ENCODE peak calls at places on chromosome 14, in five cellular contexts. T is fibroblast of villous mesenchyme, M is Calu3, P is uterus, E is neural crest cell. D is an unnamed sample.

GRCh38 chr14:24439830-24440605 is 2.6 kb downstream of the SDR39U1 start:
- DNase-seq in T (no peak), M (no peak), P (no peak), E (no peak), D (no peak)

GRCh38 chr14:52473557-52473956 is 78.7 kb downstream of the TXNDC16 start:
- DNase-seq in T (peak), M (peak), P (no peak), E (no peak), D (no peak)

GRCh38 chr14:79613625-79614024 is 597.7 kb downstream of the DIO2 start:
- DNase-seq in T (no peak), M (no peak), P (no peak), E (no peak), D (no peak)

GRCh38 chr14:35180179-35180578 is 57.8 kb downstream of the PRORP start:
- DNase-seq in T (no peak), M (no peak), P (no peak), E (no peak), D (no peak)

GRCh38 chr14:61498811-61499210 is 177.4 kb downstream of the PRKCH start:
- DNase-seq in T (peak), M (no peak), P (no peak), E (no peak), D (no peak)

GRCh38 chr14:64598404-64598803 is 48.6 kb downstream of the PPP1R36 start:
- DNase-seq in T (no peak), M (no peak), P (no peak), E (no peak), D (no peak)

GRCh38 chr14:34461334-34462131 is 507 bp downstream of the SPTSSA start:
- DNase-seq in T (peak), M (peak), P (peak), E (peak), D (peak)

GRCh38 chr14:36556811-36557433 is 25.5 kb downstream of the NKX2-8 start:
- DNase-seq in T (peak), M (peak), P (no peak), E (peak), D (peak)

GRCh38 chr14:51638071-51638944 is 13.4 kb upstream of the FRMD6 start:
- DNase-seq in T (peak), M (no peak), P (no peak), E (no peak), D (no peak)

GRCh38 chr14:96090441-96091148 is 51.4 kb downstream of the C14orf132 start:
- DNase-seq in T (peak), M (no peak), P (peak), E (no peak), D (no peak)

GRCh38 chr14:96363751-96364336 is 518 bp downstream of the GSKIP start:
- DNase-seq in T (peak), M (peak), P (no peak), E (peak), D (peak)

GRCh38 chr14:60102389-60102788 is 10.7 kb downstream of the PCNX4 start:
- DNase-seq in T (peak), M (no peak), P (no peak), E (no peak), D (no peak)

GRCh38 chr14:65750906-65751305 is 338.4 kb downstream of the FUT8 start:
- DNase-seq in T (no peak), M (no peak), P (no peak), E (no peak), D (no peak)

DNA sequence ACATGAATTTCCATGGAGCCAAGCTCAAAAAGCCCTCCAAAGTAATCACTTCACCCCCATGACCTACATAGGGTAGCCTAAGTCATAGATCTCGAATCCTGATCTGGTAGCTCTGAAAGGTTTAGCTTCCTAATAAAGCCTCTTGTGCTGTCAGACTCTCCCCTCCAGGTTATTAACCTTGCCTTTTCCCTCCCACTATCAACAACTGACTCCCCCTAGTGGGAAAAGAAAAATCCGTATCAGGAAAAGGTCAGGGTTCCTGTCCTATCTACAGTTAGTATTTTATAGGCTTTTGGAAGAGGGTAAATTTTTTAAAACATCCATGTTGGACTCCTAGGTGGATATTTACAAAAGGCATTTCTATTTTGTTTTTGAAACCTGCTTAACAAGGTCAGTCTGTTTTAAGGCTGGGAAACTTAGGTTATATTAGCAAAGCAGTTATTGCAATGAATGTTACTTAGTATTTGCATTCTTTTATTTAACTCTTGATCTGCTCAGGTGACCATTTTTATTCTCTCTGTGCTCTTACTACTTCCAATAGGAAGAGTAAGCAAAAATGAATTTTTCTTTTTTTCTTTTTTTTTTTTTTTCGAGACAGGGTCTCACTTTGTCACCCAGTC is 8.0 kb downstream of the YY1 start:
- DNase-seq in T (peak), M (peak), P (no peak), E (no peak), D (peak)
- TF ChIP-seq CTCF in T (peak), M (no peak), P (peak), E (peak), D (peak)

GRCh38 chr14:77143071-77143470 is 1.5 kb upstream of the ZDHHC22 start:
- DNase-seq in T (no peak), M (no peak), P (no peak), E (no peak), D (no peak)

GRCh38 chr14:77140343-77140936 is 1.2 kb downstream of the ZDHHC22 start:
- DNase-seq in T (no peak), M (no peak), P (no peak), E (peak), D (no peak)

GRCh38 chr14:77140937-77141591 is 527 bp downstream of the ZDHHC22 start:
- DNase-seq in T (peak), M (peak), P (no peak), E (peak), D (peak)

GRCh38 chr14:77141592-77142288 is at the start of gene ZDHHC22:
- DNase-seq in T (no peak), M (no peak), P (no peak), E (no peak), D (peak)

DNA sequence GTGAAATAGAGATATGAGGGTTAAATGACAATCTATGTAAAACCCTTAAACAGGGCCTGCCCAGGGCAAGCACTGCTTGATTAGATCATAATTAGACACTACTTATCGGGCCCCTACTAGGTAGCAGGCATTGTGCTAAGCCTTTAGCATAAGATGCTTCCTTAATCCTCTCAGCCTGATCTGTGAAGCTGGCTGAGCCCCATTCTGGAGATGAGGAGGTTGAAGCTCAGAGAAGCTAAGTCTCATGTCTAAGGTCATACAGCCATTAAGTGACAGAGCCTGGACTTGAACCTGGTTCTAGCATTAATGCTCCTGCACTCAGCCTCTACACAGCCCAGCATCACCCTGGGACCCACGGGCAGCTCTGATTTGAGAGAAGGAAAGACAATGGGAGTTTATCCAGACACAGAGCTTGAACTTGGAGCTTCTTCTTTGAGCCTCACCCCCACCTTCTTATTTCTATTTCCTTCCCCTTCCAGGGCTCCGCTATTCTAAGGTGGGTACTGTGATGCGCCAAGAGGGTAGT is 761 bp upstream of the ZDHHC22 start:
- DNase-seq in T (no peak), M (no peak), P (no peak), E (no peak), D (no peak)
- TF ChIP-seq CTCF in T (no peak), M (no peak), P (no peak), E (no peak), D (no peak)

GRCh38 chr14:88935083-88935482 is 110.6 kb downstream of the TTC8 start:
- DNase-seq in T (no peak), M (no peak), P (no peak), E (no peak), D (no peak)

GRCh38 chr14:88933203-88933602 is 108.8 kb downstream of the TTC8 start:
- DNase-seq in T (no peak), M (no peak), P (no peak), E (no peak), D (no peak)

GRCh38 chr14:88934231-88934898 is 109.9 kb downstream of the TTC8 start:
- DNase-seq in T (no peak), M (no peak), P (no peak), E (no peak), D (no peak)

GRCh38 chr14:88929656-88930436 is 105.4 kb downstream of the TTC8 start:
- DNase-seq in T (peak), M (no peak), P (no peak), E (no peak), D (no peak)
- TF ChIP-seq CTCF in T (peak), M (no peak), P (no peak), E (peak), D (no peak)

DNA sequence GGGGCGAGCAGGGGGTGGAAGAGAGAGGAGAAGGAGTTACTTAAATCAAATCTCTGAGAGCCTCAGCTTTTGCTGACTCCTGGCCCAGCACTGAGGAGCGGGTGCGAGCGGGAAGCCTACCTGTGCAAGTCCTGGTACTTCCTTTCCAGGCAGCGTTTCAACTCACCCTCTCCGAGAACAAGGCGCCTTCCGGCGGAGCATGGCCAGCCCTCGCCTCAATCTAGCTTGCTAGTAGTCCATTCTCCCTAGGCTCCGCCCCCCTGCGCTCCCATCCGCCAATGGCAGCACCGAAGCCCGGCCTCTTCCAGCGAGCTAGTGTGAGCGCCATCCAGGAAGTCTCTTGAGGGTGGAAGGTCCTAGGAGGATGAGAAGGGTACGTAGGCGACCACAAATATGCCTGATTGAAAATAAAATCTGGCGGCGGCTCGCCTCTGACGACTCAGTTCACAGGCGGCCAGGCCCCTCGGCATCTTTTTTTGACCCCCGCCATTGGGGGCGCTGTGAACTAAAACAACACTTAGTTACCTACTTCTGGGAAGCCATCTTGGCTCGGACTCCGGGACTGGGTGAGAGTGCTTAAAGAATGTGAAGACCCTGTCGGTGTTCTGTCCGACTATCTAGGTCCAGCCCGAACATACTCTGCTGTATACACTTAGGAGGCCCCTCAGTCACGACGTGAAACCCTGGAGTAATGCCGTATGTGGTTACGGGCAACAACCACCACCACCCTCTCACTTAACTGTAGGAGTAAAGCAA is at the start of gene CHD8:
- DNase-seq in T (peak), M (peak), P (peak), E (peak), D (peak)
- TF ChIP-seq CTCF in T (peak), M (peak), P (peak), E (peak), D (peak)

DNA sequence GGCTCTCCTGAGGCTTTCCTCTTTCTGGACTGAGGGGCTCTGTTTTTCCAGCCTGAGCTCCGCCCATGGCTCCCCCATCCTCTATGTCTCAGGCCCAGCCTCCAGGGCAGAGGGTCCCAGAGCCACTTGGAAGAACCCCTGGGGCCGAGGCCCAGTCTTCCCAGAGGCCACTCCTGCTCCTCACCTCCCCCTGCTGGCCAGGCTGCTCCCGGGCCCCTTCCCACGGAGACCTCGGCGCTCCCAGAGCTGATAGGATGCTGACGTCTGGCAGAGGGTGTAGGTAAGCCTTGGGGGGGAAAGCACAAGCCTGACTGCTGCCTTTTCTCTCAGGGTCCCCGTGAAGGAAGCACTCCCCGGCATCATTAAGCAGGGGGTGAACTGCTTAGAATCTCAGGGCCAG is 51.4 kb downstream of the ERH start:
- DNase-seq in T (peak), M (peak), P (no peak), E (peak), D (peak)
- TF ChIP-seq CTCF in T (peak), M (peak), P (peak), E (peak), D (peak)

DNA sequence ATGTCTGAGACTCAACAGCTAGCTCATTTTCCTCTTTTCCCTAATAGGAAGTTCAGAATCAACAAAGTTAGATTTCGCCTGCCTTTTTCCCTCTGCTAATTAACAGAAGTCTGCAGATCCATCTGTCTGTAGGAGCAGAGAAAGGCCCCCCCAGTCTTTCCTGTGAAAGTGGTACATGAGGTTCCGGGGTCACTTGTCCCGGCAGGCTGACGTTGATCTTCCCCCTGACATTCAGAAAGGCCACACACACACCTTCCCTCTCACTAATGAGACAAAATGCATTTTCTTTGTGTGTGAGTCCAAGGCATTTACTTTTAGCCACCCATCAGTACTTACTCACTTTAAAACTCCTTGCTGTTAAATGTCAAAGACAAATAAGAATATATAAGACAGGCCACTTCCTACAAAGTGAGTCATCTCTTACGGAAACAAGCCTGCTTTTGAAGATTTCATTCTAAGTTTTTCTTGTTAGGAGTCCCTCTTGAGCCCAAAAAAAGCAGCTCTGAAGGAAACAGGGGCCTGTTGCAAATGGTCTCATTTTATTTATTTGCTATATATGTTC is 138.7 kb downstream of the TTC7B start:
- DNase-seq in T (peak), M (no peak), P (no peak), E (no peak), D (no peak)
- TF ChIP-seq CTCF in T (no peak), M (no peak), P (no peak), E (no peak), D (no peak)

DNA sequence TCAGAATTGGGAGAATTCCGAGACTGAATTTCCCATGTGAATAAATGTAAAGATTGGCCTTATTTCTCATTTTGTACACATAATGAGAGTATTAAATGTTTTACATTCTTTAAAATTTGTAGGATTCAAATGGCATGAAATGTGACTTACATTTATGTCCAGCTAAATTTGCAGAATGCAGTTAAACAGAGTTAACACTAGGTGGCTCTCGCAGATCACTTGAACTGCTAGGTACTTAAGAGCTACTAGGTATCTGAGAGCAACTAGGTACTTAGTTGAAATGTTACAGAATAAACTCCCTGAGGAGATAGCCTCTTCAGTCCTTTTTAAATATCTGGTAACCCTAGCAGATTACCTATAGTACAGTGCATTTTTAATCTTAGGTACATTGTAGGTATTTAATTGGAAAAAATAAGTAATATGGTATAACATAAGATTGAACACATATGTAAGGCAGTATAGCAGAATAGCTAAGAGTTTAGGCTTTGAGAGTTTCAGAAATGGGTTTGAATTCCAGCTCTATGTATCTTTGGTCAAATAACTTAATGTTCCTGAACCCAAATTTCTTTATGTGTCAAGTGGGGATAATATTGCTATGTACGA is 73.8 kb downstream of the KIAA0586 start:
- DNase-seq in T (peak), M (peak), P (no peak), E (no peak), D (peak)
- TF ChIP-seq CTCF in T (peak), M (peak), P (peak), E (peak), D (peak)

DNA sequence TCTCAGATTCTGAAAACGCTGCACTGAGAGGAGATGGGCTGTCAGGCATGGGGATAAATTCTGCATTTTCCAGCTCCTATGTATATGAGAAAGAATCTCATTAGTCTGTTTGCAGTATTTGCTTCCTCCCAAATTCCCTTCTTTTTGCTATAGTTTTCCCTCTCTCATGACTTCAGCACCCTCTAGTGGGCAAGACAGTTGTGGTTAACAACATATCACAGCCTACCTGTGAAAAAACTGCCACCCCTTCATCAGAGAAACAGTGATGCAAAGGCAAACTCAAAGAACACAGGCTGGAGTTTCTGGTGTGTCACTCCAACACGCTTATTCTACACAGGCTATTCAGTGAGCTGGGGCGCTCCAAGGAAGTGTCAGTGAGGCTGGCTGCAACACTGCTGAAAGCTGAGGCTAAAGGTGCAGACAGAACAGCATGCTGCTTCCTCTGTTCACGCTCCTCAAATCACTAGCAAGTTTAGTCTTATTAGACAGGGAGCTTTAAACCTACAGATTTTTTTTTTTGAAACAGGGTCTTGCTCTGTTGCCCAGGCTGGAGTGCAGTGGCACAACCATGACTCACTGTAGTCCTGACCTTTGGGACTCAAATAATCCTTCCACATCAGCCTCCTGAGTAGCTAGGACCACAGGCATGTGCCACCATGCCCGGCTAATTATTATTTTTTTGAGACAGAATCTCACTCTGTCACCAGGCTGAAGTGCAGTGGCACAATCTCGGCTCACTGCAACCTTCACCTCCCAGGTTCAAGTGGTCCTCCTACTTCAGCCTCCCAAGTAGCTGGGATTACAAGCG is 19.3 kb downstream of the ZC2HC1C start:
- DNase-seq in T (peak), M (peak), P (no peak), E (peak), D (peak)
- TF ChIP-seq CTCF in T (peak), M (peak), P (peak), E (peak), D (peak)

GRCh38 chr14:105411017-105411941 is 8.3 kb upstream of the MTA1 start:
- DNase-seq in T (peak), M (peak), P (no peak), E (no peak), D (no peak)
- TF ChIP-seq CTCF in T (no peak), M (no peak), P (no peak), E (no peak), D (no peak)